ENCODE peak calls at places on chromosomes 2 and 18, in six cellular contexts. J is osteocyte; E is HT1080; V is RPMI7951; A is upper lobe of right lung; U is stimulated activated CD4-positive, alpha-beta T cell treated with anti-CD3 and anti-CD28 coated beads, Interleukin-1b, Interleukin-23, amount 100 ng/mL, for 1 hour. O is an unnamed sample.

GRCh38 chr2:8027387-8027786 is 654.5 kb upstream of the ID2 start:
- DNase-seq in U (no peak), J (peak; percentile 75), V (no peak), A (no peak), E (no peak), O (no peak)

GRCh38 chr2:135532581-135532980 is 1.3 kb downstream of the R3HDM1 start:
- DNase-seq in U (no peak), V (no peak), J (no peak), E (no peak), A (no peak), O (no peak)

GRCh38 chr18:28313602-28314001 is 136.7 kb upstream of the CDH2 start:
- DNase-seq in J (no peak), U (no peak), E (no peak), V (no peak), A (no peak), O (no peak)

GRCh38 chr2:126781806-126782205 is 116.9 kb upstream of the TEX51 start:
- DNase-seq in E (no peak), J (no peak), U (no peak), V (no peak), A (peak; percentile 32), O (no peak)

GRCh38 chr2:11248-11941 is 34.9 kb downstream of the FAM110C start:
- DNase-seq in V (no peak), J (peak; percentile 97), U (peak; percentile 27), E (peak; percentile 61), A (peak; percentile 89), O (peak; percentile 88)

GRCh38 chr2:197915548-197916265 is 111.3 kb downstream of the PLCL1 start:
- DNase-seq in E (no peak), V (no peak), U (no peak), J (no peak), A (no peak), O (no peak)

GRCh38 chr2:106012591-106013347 is 181.3 kb downstream of the UXS1 start:
- DNase-seq in A (no peak), U (no peak), V (no peak), J (no peak), E (no peak), O (no peak)

GRCh38 chr18:47204908-47205522 is 28.9 kb upstream of the IER3IP1 start:
- DNase-seq in V (peak; percentile 32), A (no peak), J (no peak), E (peak; percentile 42), U (no peak), O (peak; percentile 66)

GRCh38 chr18:69161383-69162028 is 239.2 kb upstream of the DOK6 start:
- DNase-seq in E (peak; percentile 1), V (peak; percentile 34), U (no peak), J (no peak), A (no peak), O (no peak)

GRCh38 chr2:199987586-199987985 is 32.2 kb downstream of the MAIP1 start:
- DNase-seq in V (no peak), E (no peak), U (no peak), J (no peak), A (no peak), O (no peak)

GRCh38 chr2:236168110-236169067 is at the start of gene GBX2:
- DNase-seq in A (peak; percentile 58), U (no peak), J (peak; percentile 96), V (peak; percentile 73), E (peak; percentile 77), O (peak; percentile 87)

GRCh38 chr2:180980943-180981898 is 816 bp downstream of the UBE2E3 start:
- DNase-seq in J (no peak), A (peak; percentile 64), U (no peak), V (peak; percentile 31), E (peak; percentile 26), O (no peak)

GRCh38 chr2:28915939-28916338 is 21.5 kb downstream of the WDR43 start:
- DNase-seq in A (no peak), E (no peak), J (no peak), V (no peak), U (no peak), O (no peak)

GRCh38 chr18:37565985-37566478 is 434 bp upstream of the CELF4 start:
- DNase-seq in A (peak; percentile 69), E (no peak), V (no peak), U (no peak), J (no peak), O (peak; percentile 83)

GRCh38 chr2:208101716-208102631 is 22.4 kb downstream of the CRYGD start:
- DNase-seq in E (peak; percentile 42), A (no peak), J (no peak), V (peak; percentile 39), U (no peak), O (no peak)

GRCh38 chr18:34817636-34818035 is 107.5 kb downstream of the DTNA start:
- DNase-seq in J (no peak), V (no peak), E (no peak), A (no peak), U (no peak), O (no peak)